ENCODE peak calls at places on chromosomes 7 and 10, in seven cellular contexts. X is heart left ventricle; I is aorta; O is CD8-positive, alpha-beta memory T cell; P is A673; Y is esophagus squamous epithelium; M is stomach. C is an unnamed sample.

GRCh38 chr7:155298288-155298833 is 683 bp downstream of the INSIG1 start:
- DNase-seq in X (no peak), I (no peak), O (peak), P (no peak), Y (no peak), M (no peak), C (no peak)

GRCh38 chr7:148286150-148286549 is 304.4 kb upstream of the C7orf33 start:
- DNase-seq in X (no peak), I (no peak), O (no peak), P (peak), Y (no peak), M (no peak), C (peak)

GRCh38 chr10:88108115-88108610 is 244.7 kb downstream of the PTEN start:
- DNase-seq in X (no peak), I (no peak), O (no peak), P (no peak), Y (no peak), M (no peak), C (no peak)

GRCh38 chr10:74238031-74238431 is 87.0 kb downstream of the ADK start:
- DNase-seq in X (no peak), I (no peak), O (no peak), P (peak), Y (no peak), M (peak), C (peak)

GRCh38 chr7:101941481-101942383 is 124.3 kb downstream of the CUX1 start:
- DNase-seq in X (peak), I (peak), O (no peak), P (no peak), Y (no peak), M (peak), C (peak)

GRCh38 chr10:48440771-48441170 is 134.3 kb downstream of the MAPK8 start:
- DNase-seq in X (no peak), I (no peak), O (no peak), P (no peak), Y (no peak), M (no peak), C (no peak)

GRCh38 chr7:89618269-89618668 is 536.0 kb upstream of the STEAP1 start:
- DNase-seq in X (no peak), I (no peak), O (no peak), P (no peak), Y (no peak), M (no peak), C (no peak)

GRCh38 chr10:70775679-70776454 is 9.3 kb downstream of the TBATA start:
- DNase-seq in X (no peak), I (peak), O (no peak), P (no peak), Y (no peak), M (peak), C (no peak)

GRCh38 chr7:115183431-115184057 is 261.6 kb downstream of the MDFIC start:
- DNase-seq in X (no peak), I (no peak), O (no peak), P (peak), Y (no peak), M (no peak), C (no peak)

DNA sequence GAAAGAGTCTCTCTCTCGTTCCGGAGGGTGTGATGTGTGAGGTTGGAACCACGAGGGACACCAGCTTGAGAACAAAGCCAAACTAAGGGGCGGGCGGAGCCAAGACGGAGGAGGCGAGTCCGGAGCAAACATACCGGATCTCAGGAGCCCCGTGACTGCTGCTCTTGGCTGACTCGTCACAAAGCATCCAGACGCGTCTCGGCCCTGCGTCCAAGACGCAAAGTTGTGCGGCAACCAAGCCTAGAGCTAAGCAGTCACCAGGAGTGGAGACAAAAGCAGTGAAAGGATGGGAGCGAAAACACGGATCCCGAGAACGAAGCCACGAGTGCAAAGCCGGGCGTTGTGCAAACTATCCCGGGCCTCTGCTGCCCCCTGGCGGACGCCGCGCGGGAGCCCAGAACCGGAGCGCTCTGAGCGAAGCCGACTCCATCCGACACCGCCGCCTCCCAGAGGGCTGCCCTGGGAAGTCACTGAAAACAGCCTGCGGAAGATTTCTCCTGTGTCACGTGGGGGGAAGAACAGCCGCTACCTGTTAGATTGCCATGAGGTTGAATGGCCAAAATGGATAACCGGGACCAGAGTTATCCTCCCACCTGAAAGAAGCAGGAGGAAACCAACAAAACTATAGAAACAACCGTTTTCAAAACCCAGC is 46.4 kb upstream of the TMEM72 start:
- DNase-seq in X (peak), I (peak), O (peak), P (peak), Y (no peak), M (peak), C (peak)
- H3K27ac ChIP-seq in X (peak), I (no peak), O (no peak), P (peak), Y (peak), M (no peak), C (no peak)

GRCh38 chr7:122847871-122848473 is 38.3 kb downstream of the CADPS2 start:
- DNase-seq in X (peak), I (no peak), O (no peak), P (peak), Y (no peak), M (no peak), C (no peak)

GRCh38 chr7:122845286-122845685 is 41.0 kb downstream of the CADPS2 start:
- DNase-seq in X (no peak), I (no peak), O (no peak), P (no peak), Y (no peak), M (no peak), C (no peak)

GRCh38 chr7:122849297-122849696 is 37.0 kb downstream of the CADPS2 start:
- DNase-seq in X (no peak), I (no peak), O (no peak), P (no peak), Y (no peak), M (no peak), C (no peak)

GRCh38 chr7:122846591-122846990 is 39.7 kb downstream of the CADPS2 start:
- DNase-seq in X (no peak), I (no peak), O (no peak), P (peak), Y (no peak), M (no peak), C (no peak)

GRCh38 chr7:122844191-122844988 is 41.9 kb downstream of the CADPS2 start:
- DNase-seq in X (no peak), I (no peak), O (no peak), P (peak), Y (no peak), M (no peak), C (no peak)
- H3K27ac ChIP-seq in X (no peak), I (no peak), O (no peak), P (peak), Y (no peak), M (no peak), C (no peak)

DNA sequence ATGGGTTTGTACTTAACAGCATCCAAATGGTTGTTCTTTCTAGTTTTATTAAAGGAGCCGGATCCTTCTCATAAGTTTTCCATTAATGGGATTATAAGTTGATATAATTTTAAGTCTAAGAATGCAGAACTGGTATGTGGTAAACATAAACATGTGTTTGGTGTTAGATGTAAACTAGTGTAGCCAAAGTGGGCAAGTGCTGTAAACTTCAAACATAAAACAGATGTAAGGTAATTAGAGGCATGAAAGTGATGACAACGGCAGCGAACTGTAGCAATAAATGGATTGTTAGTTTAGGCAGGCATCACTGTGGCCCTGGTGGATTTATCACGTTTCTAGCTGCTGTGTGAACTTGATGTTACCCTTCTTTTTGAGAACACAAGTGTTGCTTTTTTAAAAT is 37.9 kb downstream of the BAMBI start:
- DNase-seq in X (no peak), I (no peak), O (no peak), P (no peak), Y (no peak), M (no peak), C (no peak)
- H3K27ac ChIP-seq in X (no peak), I (no peak), O (no peak), P (no peak), Y (no peak), M (no peak), C (no peak)

GRCh38 chr7:45111298-45112223 is at the start of gene TBRG4:
- DNase-seq in X (peak), I (peak), O (peak), P (peak), Y (peak), M (peak), C (peak)

GRCh38 chr7:45117582-45117981 is 6.1 kb upstream of the TBRG4 start:
- DNase-seq in X (no peak), I (no peak), O (no peak), P (no peak), Y (no peak), M (no peak), C (no peak)

GRCh38 chr7:45116048-45116447 is 4.6 kb upstream of the TBRG4 start:
- DNase-seq in X (no peak), I (no peak), O (no peak), P (no peak), Y (no peak), M (no peak), C (no peak)

GRCh38 chr7:45108863-45109262 is 2.6 kb downstream of the TBRG4 start:
- DNase-seq in X (no peak), I (no peak), O (no peak), P (no peak), Y (no peak), M (no peak), C (no peak)

DNA sequence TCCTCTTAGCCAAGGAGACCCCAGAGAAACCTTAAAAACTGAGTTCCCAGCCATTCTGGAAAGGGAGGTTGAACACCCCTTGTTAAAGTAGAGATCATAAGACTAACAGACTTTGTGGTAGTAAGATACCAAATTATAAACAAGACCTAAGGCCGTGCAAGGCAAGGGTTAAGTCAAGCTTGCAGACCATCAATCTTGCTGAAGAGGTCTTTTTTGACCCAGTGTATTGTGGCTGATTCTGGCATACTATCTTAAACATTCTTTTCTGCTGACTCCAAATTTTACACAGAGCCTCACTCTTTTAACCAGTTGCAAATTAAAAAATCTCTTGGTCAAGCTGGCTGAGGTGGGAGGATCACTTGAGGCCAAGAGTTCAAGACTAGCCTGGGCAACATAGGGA is 1.2 kb upstream of the TBRG4 start:
- DNase-seq in X (no peak), I (no peak), O (no peak), P (no peak), Y (no peak), M (no peak), C (no peak)
- H3K27ac ChIP-seq in X (peak), I (no peak), O (peak), P (no peak), Y (peak), M (no peak), C (no peak)

GRCh38 chr10:60430836-60431597 is 41.3 kb upstream of the ANK3 start:
- DNase-seq in X (no peak), I (no peak), O (no peak), P (no peak), Y (no peak), M (no peak), C (no peak)
- H3K27ac ChIP-seq in X (no peak), I (no peak), O (no peak), P (no peak), Y (no peak), M (no peak), C (no peak)

GRCh38 chr7:117590191-117590590 is 110.4 kb downstream of the CFTR start:
- DNase-seq in X (no peak), I (no peak), O (no peak), P (no peak), Y (no peak), M (no peak), C (no peak)
- H3K27ac ChIP-seq in X (no peak), I (no peak), O (no peak), P (no peak), Y (no peak), M (no peak), C (no peak)

GRCh38 chr10:11184093-11184492 is 166.4 kb downstream of the CELF2 start:
- DNase-seq in X (no peak), I (no peak), O (no peak), P (no peak), Y (no peak), M (no peak), C (no peak)
- H3K27ac ChIP-seq in X (no peak), I (no peak), O (no peak), P (no peak), Y (no peak), M (no peak), C (no peak)

DNA sequence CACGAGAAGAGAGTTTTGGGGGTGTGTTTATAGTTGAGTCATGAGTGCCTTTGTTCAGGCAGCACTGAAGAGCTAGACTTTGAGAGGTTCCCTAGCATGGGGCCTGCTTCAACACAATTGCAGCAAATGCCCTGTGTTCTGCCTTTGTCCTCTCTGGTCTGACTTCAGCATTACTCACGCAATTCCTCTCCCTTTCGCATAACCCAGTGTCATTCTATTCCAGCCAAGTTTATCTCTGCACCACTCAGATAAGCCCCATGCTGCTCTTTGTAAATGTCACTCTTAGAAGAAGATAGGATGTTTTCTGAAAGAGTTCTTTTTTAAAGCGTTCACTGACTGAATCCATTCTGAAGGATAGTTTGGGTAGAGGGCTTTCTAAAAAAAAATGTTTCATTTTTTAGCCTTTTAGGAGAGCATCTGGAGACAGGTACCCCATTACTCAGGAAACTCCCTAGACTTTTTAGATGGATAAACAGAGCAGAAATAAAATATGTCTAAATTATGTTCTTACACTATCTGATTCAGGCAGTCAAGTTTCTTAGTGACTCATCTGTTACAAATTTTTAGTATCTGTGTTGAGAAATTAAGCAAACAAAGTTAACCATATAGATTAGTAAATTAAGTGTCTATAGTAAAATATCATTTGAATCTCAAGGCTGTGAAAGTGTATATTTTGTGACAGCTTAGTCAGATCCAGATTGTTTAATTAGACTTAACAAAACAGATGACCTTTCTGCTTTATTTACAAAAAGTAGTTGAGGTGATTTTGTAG is 318.5 kb downstream of the GPR158 start:
- DNase-seq in X (peak), I (no peak), O (no peak), P (peak), Y (no peak), M (no peak), C (no peak)
- H3K27ac ChIP-seq in X (no peak), I (no peak), O (no peak), P (no peak), Y (no peak), M (no peak), C (no peak)

GRCh38 chr7:7857143-7857583 is 111.4 kb upstream of the GLCCI1 start:
- DNase-seq in X (no peak), I (no peak), O (no peak), P (peak), Y (no peak), M (no peak), C (no peak)
- H3K27ac ChIP-seq in X (no peak), I (no peak), O (no peak), P (no peak), Y (no peak), M (no peak), C (no peak)

GRCh38 chr7:150970424-150970823 is 7.7 kb downstream of the KCNH2 start:
- DNase-seq in X (no peak), I (no peak), O (no peak), P (no peak), Y (no peak), M (no peak), C (no peak)

GRCh38 chr7:150972094-150972493 is 6.0 kb downstream of the KCNH2 start:
- DNase-seq in X (peak), I (no peak), O (no peak), P (no peak), Y (no peak), M (no peak), C (no peak)

GRCh38 chr7:150969483-150969874 is 8.6 kb downstream of the KCNH2 start:
- DNase-seq in X (no peak), I (no peak), O (no peak), P (no peak), Y (no peak), M (no peak), C (no peak)

GRCh38 chr7:150972746-150973145 is 5.4 kb downstream of the KCNH2 start:
- DNase-seq in X (no peak), I (no peak), O (no peak), P (no peak), Y (no peak), M (no peak), C (no peak)

DNA sequence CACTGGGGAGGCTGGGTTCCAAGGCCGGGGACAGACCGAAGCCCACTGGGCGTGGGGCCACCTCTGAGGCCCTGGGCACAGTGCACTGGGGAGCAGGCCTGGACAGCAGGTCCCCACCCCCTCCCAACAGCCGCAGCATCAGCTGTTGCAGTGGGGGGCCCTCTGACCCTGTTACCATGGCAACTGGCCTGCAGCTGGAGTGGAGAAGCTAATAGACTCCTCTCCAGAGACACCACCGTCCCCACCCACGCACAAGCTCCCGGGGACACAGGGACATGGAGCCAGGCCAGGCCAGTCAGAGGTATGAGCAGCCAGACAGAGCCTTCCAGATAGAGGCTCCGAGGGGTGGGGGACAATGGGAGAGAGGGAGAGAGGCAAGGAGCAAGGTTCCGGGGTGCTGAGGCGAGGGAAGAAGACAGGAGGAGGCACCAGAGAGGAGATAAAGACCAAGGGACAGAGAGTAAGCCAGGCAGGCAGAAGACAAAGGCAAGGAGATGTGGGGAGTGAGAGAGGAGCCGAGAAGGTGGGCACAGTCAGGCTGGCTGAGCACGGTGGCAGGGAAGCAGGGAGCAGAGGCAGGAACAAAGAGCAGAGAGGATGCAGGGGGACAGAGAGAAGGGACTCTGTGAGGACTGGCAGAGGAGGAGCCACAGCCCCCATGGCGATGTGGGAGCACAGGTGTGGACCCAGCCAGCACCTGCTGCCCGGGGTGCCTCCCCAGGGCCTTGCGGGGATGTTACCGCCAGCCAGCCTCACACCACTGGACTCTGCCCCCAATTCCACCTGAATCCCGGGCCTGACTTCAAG is 6.7 kb downstream of the KCNH2 start:
- DNase-seq in X (peak), I (no peak), O (no peak), P (no peak), Y (no peak), M (no peak), C (peak)
- H3K27ac ChIP-seq in X (peak), I (no peak), O (no peak), P (no peak), Y (peak), M (peak), C (peak)

C was measured in small intestine.